ENCODE peak calls at places on chromosomes 11 and 22, in four cellular contexts. N, X, B and T are unnamed samples.

GRCh38 chr11:95641506-95641905 is 148.1 kb downstream of the FAM76B start:
- DNase-seq in N (no peak), B (no peak), X (no peak), T (no peak)

GRCh38 chr11:48047616-48048015 is 67.3 kb downstream of the PTPRJ start:
- DNase-seq in N (no peak), X (peak; percentile 76), B (no peak), T (no peak)

GRCh38 chr11:48017105-48017874 is 36.9 kb downstream of the PTPRJ start:
- DNase-seq in B (no peak), X (no peak), N (no peak), T (no peak)

GRCh38 chr22:21858025-21858764 is 9.2 kb downstream of the MAPK1 start:
- DNase-seq in N (no peak), B (no peak), X (no peak), T (no peak)

GRCh38 chr11:105274631-105275030 is 135.1 kb upstream of the CARD18 start:
- DNase-seq in B (no peak), N (no peak), X (peak; percentile 16), T (no peak)

GRCh38 chr22:47570851-47571250 is 808.4 kb downstream of the TBC1D22A start:
- DNase-seq in N (no peak), X (no peak), B (no peak), T (no peak)

GRCh38 chr11:1515082-1516060 is 28.8 kb upstream of the MOB2 start:
- DNase-seq in N (peak; percentile 89), B (peak; percentile 99), X (peak; percentile 47), T (peak; percentile 68)

GRCh38 chr11:42205518-42205917 is 746.1 kb upstream of the LRRC4C start:
- DNase-seq in B (no peak), N (no peak), X (no peak), T (no peak)

GRCh38 chr22:21866821-21867527 is 471 bp downstream of the MAPK1 start:
- DNase-seq in N (no peak), B (peak; percentile 61), X (no peak), T (peak; percentile 31)

GRCh38 chr11:121892131-121892681 is 223.8 kb downstream of the BLID start:
- DNase-seq in X (peak; percentile 56), N (peak; percentile 42), B (no peak), T (peak; percentile 70)

GRCh38 chr11:94822080-94822479 is 53.9 kb downstream of the AMOTL1 start:
- DNase-seq in X (no peak), N (no peak), B (no peak), T (no peak)

DNA sequence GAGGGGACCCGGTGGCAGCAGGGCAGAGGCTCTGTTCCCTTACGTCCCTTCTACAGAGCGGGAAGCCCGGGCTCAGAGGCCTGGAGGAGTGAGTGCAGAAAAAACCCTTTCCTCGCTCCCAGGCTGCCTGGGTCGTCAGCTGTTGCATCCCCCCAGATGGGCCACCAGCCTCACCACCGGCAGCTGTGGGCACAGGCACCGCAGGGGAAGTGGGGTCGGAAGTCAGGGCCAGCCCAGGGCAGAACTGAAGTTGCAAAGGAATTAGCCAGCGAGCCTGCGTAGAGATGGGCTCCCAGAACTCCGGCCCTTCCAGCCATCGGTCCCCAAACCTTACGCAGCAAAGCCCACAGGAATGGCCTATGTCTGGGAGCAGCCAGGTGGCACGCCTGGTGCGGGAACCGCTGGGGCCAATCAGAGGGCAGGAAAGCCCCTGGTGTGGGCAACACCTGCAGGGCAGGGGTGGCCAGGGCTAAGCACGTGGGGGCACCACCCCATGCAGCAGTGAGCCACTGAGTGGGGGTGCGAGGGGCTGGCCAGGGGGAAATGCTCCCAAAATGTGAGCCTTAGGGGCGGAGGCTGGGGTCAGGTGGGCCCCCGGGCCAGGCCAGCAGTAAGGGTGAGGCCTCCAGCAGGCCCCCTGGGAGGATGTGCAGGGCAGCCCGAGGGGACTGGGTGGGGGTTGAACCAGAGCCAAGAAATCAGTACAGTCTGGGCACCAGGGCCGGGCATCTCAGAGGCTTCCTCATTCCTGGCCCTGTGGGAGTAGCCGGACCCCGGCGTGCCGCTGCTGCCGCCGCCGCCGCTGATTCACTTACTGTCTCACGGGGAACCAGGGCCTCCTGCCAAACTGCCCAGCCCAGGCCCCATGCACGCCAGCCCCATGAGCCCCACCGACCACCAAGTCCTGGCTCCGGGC is 58.2 kb downstream of the WNT7B start:
- DNase-seq in N (no peak), X (no peak), B (no peak), T (no peak)
- H2BK120ac ChIP-seq in N (no peak overlapping the region), X (no peak overlapping the region), B (no peak overlapping the region), T (no peak overlapping the region)

DNA sequence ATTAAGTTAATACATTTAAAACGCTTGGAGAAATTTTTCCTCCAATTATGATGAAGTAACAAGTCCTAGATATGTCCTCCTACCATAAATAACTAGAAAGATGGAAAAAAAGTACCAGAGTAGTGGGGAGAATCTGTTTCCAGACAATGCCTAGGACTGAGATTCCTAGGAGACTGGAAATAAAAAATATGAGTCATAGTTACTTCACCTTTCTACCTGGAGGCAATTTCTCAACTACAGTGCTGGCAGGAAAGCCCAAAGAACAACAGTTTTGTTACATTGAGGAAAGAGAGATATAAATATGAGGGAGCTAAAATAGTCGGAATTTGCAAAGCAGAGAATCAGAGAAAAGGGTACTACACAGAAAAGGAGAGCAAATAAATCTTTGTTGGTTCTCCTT is 202.1 kb upstream of the ARHGAP42 start:
- DNase-seq in B (no peak), X (no peak), N (no peak), T (no peak)
- H3K56ac ChIP-seq in B (no peak overlapping the region), X (no peak overlapping the region), N (no peak overlapping the region), T (no peak overlapping the region)

DNA sequence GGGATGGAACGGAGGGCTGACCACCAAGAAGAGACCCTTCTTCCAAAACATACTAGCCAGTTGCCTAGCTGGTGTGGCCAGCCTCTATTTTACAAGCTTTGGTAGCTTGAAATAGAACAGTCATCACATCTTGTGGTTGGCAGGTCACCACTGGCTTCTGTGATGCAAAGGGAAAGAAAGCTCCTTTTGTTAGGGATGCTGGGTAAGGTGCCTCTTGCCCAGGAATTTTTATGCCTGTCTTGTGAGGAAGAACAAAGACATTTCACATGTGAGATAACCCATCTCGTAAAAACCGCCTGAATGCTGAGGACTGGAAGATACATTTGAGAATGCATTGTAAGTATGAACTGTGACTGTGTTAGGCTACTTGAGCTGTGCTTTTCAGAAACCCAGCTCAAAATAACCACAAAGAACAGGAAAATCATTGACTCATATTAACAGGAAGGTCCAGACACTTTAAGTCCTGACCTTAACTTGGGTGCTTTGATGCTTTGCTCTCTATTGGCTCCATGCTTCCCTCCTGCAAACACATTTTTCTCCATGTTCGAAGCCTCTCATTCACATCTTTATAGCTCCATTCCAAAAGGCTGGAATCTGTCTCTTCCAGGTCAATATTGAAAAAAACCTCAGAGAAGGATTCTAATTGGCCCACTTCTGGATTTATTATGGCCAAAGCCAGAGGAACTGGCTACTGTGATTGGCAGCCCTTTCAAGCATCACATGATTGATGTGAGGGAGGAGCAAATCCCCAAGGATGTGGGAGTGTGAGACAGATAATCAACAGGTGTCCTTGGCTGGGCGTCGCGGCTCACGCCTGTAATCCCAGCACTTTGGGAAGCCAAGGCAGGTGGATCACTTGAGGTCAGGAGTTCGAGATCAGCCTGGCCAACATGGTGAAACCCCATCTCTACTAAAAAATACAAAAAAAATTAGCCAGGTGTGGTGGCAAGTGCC is 53.9 kb downstream of the MICAL2 start:
- DNase-seq in B (no peak), N (no peak), X (peak; percentile 91), T (no peak)
- H3K79me1 ChIP-seq in B (no peaks in the 10 kb centered on the region), N (no peaks in the 10 kb centered on the region), X (peaks cover 46% of the 10 kb centered on the region), T (no peaks in the 10 kb centered on the region)

GRCh38 chr11:60816590-60817157 is 25.2 kb upstream of the CCDC86 start:
- DNase-seq in N (no peak), B (no peak), X (no peak), T (no peak)
- H2BK120ac ChIP-seq in N (no peak overlapping the region), B (no peak overlapping the region), X (no peak overlapping the region), T (no peak overlapping the region)

DNA sequence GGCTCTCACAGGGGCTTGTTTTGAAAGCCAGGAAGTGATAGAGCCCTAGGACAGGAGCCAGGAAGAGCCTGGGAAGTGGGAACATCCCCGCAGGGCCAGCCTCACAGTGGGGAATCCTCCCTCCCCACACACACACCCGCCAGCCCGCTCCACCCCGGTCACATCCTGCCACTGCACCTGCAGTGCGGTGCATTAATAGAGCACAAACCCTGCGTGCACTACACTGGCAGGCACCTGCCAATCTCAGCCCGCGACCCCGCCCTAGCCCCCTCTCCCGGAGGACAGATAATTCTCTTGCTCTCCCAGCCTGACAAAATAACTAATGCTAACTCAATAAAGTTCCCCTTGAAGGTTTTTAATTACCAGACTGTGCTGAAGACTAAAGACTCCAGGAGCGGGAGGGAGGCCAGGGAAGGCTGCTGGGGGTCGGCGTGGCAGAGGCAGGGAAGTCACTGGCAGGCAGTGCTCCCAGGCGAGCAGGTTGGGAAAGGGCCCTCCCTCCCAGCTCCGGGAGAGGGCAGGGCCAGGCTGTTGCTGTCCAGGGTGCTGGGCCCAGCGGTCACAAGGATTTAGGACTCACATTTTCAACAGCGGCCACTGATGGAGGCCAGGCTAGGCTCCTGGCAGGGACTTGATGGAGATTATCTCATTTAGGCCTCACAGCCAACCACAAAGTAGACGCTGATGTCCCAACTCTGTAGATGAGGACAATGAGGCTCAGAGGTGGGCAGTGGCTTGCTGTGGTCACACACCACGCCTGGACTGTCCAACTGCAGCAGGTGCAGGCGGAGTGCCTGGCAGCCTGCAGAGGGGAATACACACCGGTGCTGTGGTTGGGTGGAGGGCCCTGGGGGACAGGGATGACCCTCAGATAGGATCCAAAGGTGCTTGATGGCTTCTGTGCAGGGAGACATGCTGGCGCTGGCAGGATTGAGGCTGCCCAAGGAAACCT is 23.9 kb upstream of the TCF20 start:
- DNase-seq in B (peak; percentile 92), N (peak; percentile 91), X (peak; percentile 41), T (peak; percentile 89)
- H3K56ac ChIP-seq in B (no peak overlapping the region), N (no peak overlapping the region), X (no peak overlapping the region), T (no peak overlapping the region)

GRCh38 chr22:36333632-36334031 is 54.1 kb downstream of the MYH9 start:
- DNase-seq in X (no peak), N (no peak), B (no peak), T (no peak)
- H3K79me1 ChIP-seq in X (peaks cover 4% of the 10 kb centered on the region), N (peaks cover 2% of the 10 kb centered on the region), B (peaks cover 13% of the 10 kb centered on the region), T (peaks cover 33% of the 10 kb centered on the region)